ENCODE peak calls at places on chromosomes 13 and 19, in seven cellular contexts. V is DND-41, F is colonic mucosa, S is A549, Y is left lung, W is fibroblast of lung, G is gastrocnemius medialis. C is an unnamed sample.

GRCh38 chr19:14165986-14166385 is 29.6 kb upstream of the ASF1B start:
- DNase-seq in V (no peak), F (no peak), S (no peak), Y (no peak), W (no peak), G (no peak), C (peak; percentile 62)

GRCh38 chr13:111488466-111489132 is 168.2 kb downstream of the TEX29 start:
- DNase-seq in V (no peak), F (peak; percentile 5), S (no peak), Y (no peak), W (no peak), G (no peak), C (no peak)

GRCh38 chr13:77374786-77375185 is 47.9 kb upstream of the MYCBP2 start:
- DNase-seq in V (no peak), F (no peak), S (no peak), Y (no peak), W (no peak), G (no peak), C (no peak)

GRCh38 chr13:79745141-79745540 is 264.2 kb downstream of the NDFIP2 start:
- DNase-seq in V (no peak), F (no peak), S (no peak), Y (no peak), W (no peak), G (no peak), C (no peak)

GRCh38 chr19:27674701-27675100 is 1538.2 kb downstream of the UQCRFS1 start:
- DNase-seq in V (no peak), F (no peak), S (no peak), Y (no peak), W (no peak), G (no peak), C (no peak)

GRCh38 chr19:10503002-10503789 is at the start of gene KEAP1:
- DNase-seq in V (peak; percentile 63), F (peak; percentile 68), S (peak; percentile 53), Y (peak; percentile 49), W (peak; percentile 36), G (no peak), C (peak; percentile 40)

GRCh38 chr19:50567052-50567841 is 988 bp downstream of the LRRC4B start:
- DNase-seq in V (no peak), F (no peak), S (peak; percentile 50), Y (no peak), W (no peak), G (no peak), C (no peak)

GRCh38 chr13:94346261-94347019 is 133.0 kb downstream of the DCT start:
- DNase-seq in V (no peak), F (no peak), S (no peak), Y (no peak), W (no peak), G (no peak), C (no peak)

GRCh38 chr13:40408602-40409001 is 257.8 kb downstream of the FOXO1 start:
- DNase-seq in V (no peak), F (no peak), S (no peak), Y (no peak), W (peak; percentile 39), G (no peak), C (no peak)

GRCh38 chr19:5308471-5309437 is 31.9 kb downstream of the PTPRS start:
- DNase-seq in V (no peak), F (peak; percentile 39), S (no peak), Y (peak; percentile 64), W (peak; percentile 95), G (peak; percentile 71), C (peak; percentile 93)

GRCh38 chr19:13781547-13781946 is 7.3 kb downstream of the C19orf53 start:
- DNase-seq in V (no peak), F (peak; percentile 83), S (no peak), Y (peak; percentile 83), W (peak; percentile 75), G (peak; percentile 48), C (peak; percentile 85)

GRCh38 chr19:19053508-19054314 is 10.1 kb upstream of the SLC25A42 start:
- DNase-seq in V (peak; percentile 47), F (peak; percentile 65), S (peak; percentile 57), Y (no peak), W (peak; percentile 63), G (peak; percentile 71), C (peak; percentile 81)

GRCh38 chr13:51518847-51519246 is 65.4 kb upstream of the WDFY2 start:
- DNase-seq in V (no peak), F (no peak), S (no peak), Y (no peak), W (no peak), G (no peak), C (no peak)

GRCh38 chr19:30318261-30318660 is 53.9 kb upstream of the ZNF536 start:
- DNase-seq in V (no peak), F (no peak), S (no peak), Y (no peak), W (no peak), G (no peak), C (no peak)

GRCh38 chr19:30317403-30317802 is 54.8 kb upstream of the ZNF536 start:
- DNase-seq in V (no peak), F (no peak), S (no peak), Y (no peak), W (no peak), G (no peak), C (no peak)

GRCh38 chr19:30315159-30315558 is 57.0 kb upstream of the ZNF536 start:
- DNase-seq in V (no peak), F (no peak), S (no peak), Y (no peak), W (no peak), G (no peak), C (no peak)

GRCh38 chr19:30316000-30316491 is 56.1 kb upstream of the ZNF536 start:
- DNase-seq in V (no peak), F (no peak), S (no peak), Y (no peak), W (no peak), G (no peak), C (no peak)

GRCh38 chr19:30316560-30317106 is 55.6 kb upstream of the ZNF536 start:
- DNase-seq in V (no peak), F (no peak), S (no peak), Y (no peak), W (no peak), G (no peak), C (no peak)
- H3K27ac ChIP-seq in V (no peak overlapping the region), F (no peak overlapping the region), S (no peak overlapping the region), Y (no peak overlapping the region), W (no peak overlapping the region), G (no peak overlapping the region), C (no peak overlapping the region)

GRCh38 chr13:113040597-113041292 is 64.8 kb upstream of the F7 start:
- DNase-seq in V (no peak), F (no peak), S (no peak), Y (no peak), W (no peak), G (no peak), C (no peak)

GRCh38 chr13:113042456-113042855 is 63.1 kb upstream of the F7 start:
- DNase-seq in V (no peak), F (no peak), S (no peak), Y (no peak), W (no peak), G (no peak), C (no peak)

GRCh38 chr13:113040031-113040430 is 65.6 kb upstream of the F7 start:
- DNase-seq in V (no peak), F (no peak), S (no peak), Y (no peak), W (no peak), G (no peak), C (no peak)

GRCh38 chr13:113041821-113042335 is 63.7 kb upstream of the F7 start:
- DNase-seq in V (no peak), F (no peak), S (no peak), Y (no peak), W (no peak), G (no peak), C (no peak)

DNA sequence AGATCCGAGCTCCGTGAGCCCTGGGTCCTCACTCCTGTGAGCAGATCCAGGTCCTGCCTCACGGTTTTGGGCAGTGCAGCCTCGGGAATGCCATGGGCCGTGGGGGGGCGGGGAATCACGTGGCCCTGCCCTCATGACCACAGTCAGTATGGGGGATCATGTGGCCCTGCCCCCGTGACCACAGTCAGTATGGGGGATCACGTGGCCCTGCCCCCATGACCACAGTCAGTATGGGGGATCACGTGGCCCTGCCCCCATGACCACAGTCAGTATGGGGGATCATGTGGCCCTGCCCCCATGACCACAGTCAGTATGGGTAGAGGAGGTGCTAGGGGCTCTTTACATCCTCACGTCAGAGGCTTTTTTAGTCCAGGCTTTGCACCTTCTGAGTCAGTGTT is 64.3 kb upstream of the F7 start:
- DNase-seq in V (no peak), F (no peak), S (no peak), Y (no peak), W (no peak), G (no peak), C (no peak)
- H3K4me3 ChIP-seq in V (no peak overlapping the region), F (no peak overlapping the region), S (no peak overlapping the region), Y (no peak overlapping the region), W (no peak overlapping the region), G (no peak overlapping the region), C (no peak overlapping the region)

GRCh38 chr19:31254611-31255010 is 94.6 kb downstream of the TSHZ3 start:
- DNase-seq in V (no peak), F (no peak), S (no peak), Y (no peak), W (no peak), G (no peak), C (no peak)
- H3K27ac ChIP-seq in V (no peak overlapping the region), F (no peak overlapping the region), S (no peak overlapping the region), Y (no peak overlapping the region), W (no peak overlapping the region), G (no peak overlapping the region), C (peak overlapping the region; percentile 98)

GRCh38 chr19:48499352-48500090 is 12.1 kb downstream of the LMTK3 start:
- DNase-seq in V (no peak), F (no peak), S (no peak), Y (no peak), W (no peak), G (no peak), C (no peak)
- H3K4me3 ChIP-seq in V (no peak overlapping the region), F (no peak overlapping the region), S (no peak overlapping the region), Y (no peak overlapping the region), W (no peak overlapping the region), G (no peak overlapping the region), C (no peak overlapping the region)

C was measured in SJCRH30.